ENCODE peak calls at places on chromosome 1, in ten cellular contexts. E is cardiac fibroblast; J is RWPE2; C is kidney epithelial cell; D is uterus; G is HFF-Myc; Y is MG63; I is fibroblast of pulmonary artery; P is lung; F is CD4-positive, CD25-positive, alpha-beta regulatory T cell. B is an unnamed sample.
A peak's percentile ranks its signal among the peaks of the same experiment; 100 is the strongest.

GRCh38 chr1:109395602-109396512 is 1.9 kb downstream of the SORT1 start:
- DNase-seq in E (peak; percentile 49), J (no peak), C (peak; percentile 29), D (no peak), G (no peak), Y (no peak), I (peak; percentile 46), P (no peak), F (no peak), B (no peak)

GRCh38 chr1:80961464-80962190 is 839.1 kb upstream of the ADGRL2 start:
- DNase-seq in E (no peak), J (no peak), C (no peak), D (no peak), G (no peak), Y (no peak), I (no peak), P (no peak), F (no peak), B (no peak)

GRCh38 chr1:62800825-62801306 is 16.9 kb downstream of the ATG4C start:
- DNase-seq in E (peak; percentile 21), J (no peak), C (no peak), D (no peak), G (no peak), Y (no peak), I (peak; percentile 10), P (no peak), F (no peak), B (no peak)

GRCh38 chr1:54245501-54245900 is 45.5 kb downstream of the MRPL37 start:
- DNase-seq in E (peak; percentile 19), J (no peak), C (no peak), D (no peak), G (no peak), Y (peak; percentile 66), I (no peak), P (no peak), F (no peak), B (no peak)

GRCh38 chr1:70805641-70806040 is 242.0 kb downstream of the PTGER3 start:
- DNase-seq in E (no peak), J (no peak), C (no peak), D (no peak), G (no peak), Y (no peak), I (no peak), P (no peak), F (no peak), B (no peak)

GRCh38 chr1:8598060-8598724 is 219.2 kb downstream of the RERE start:
- DNase-seq in E (peak; percentile 82), J (no peak), C (no peak), D (peak; percentile 47), G (no peak), Y (peak; percentile 43), I (peak; percentile 82), P (no peak), F (no peak), B (peak; percentile 67)

GRCh38 chr1:192474080-192474683 is 101.4 kb upstream of the RGS1 start:
- DNase-seq in E (peak; percentile 52), J (no peak), C (no peak), D (no peak), G (no peak), Y (no peak), I (peak; percentile 54), P (no peak), F (no peak), B (peak; percentile 63)

GRCh38 chr1:15276691-15277090 is 29.7 kb downstream of the FHAD1 start:
- DNase-seq in E (no peak), J (no peak), C (no peak), D (no peak), G (no peak), Y (no peak), I (no peak), P (no peak), F (no peak), B (no peak)

GRCh38 chr1:246569248-246570238 is 3.3 kb downstream of the CNST start:
- DNase-seq in E (peak; percentile 25), J (no peak), C (no peak), D (no peak), G (no peak), Y (no peak), I (peak; percentile 39), P (no peak), F (peak; percentile 19), B (no peak)

GRCh38 chr1:225650198-225650597 is 2.7 kb downstream of the ENAH start:
- DNase-seq in E (no peak), J (no peak), C (no peak), D (no peak), G (no peak), Y (no peak), I (no peak), P (no peak), F (no peak), B (no peak)

GRCh38 chr1:225653463-225654276 is 747 bp upstream of the ENAH start:
- DNase-seq in E (peak; percentile 78), J (peak; percentile 50), C (no peak), D (peak; percentile 79), G (no peak), Y (peak; percentile 84), I (peak; percentile 80), P (peak; percentile 53), F (no peak), B (peak; percentile 59)

GRCh38 chr1:225652726-225653462 is at the start of gene ENAH:
- DNase-seq in E (peak; percentile 91), J (peak; percentile 50), C (no peak), D (peak; percentile 86), G (no peak), Y (peak; percentile 91), I (peak; percentile 85), P (peak; percentile 73), F (no peak), B (peak; percentile 84)

GRCh38 chr1:225651872-225652725 is 824 bp downstream of the ENAH start:
- DNase-seq in E (peak; percentile 42), J (no peak), C (no peak), D (no peak), G (no peak), Y (peak; percentile 67), I (peak; percentile 44), P (no peak), F (no peak), B (no peak)

GRCh38 chr1:225651376-225651871 is 1.5 kb downstream of the ENAH start:
- DNase-seq in E (peak; percentile 42), J (no peak), C (no peak), D (no peak), G (no peak), Y (no peak), I (peak; percentile 58), P (no peak), F (no peak), B (no peak)
- H3K4me3 ChIP-seq in E (peak overlapping the region; percentile 96), J (peak overlapping the region; percentile 98), C (peak overlapping the region; percentile 98), D (peak overlapping the region; percentile 79), G (peak overlapping the region; percentile 94), Y (peak overlapping the region; percentile 94), I (peak overlapping the region; percentile 92), P (no peak overlapping the region), F (no peak overlapping the region), B (peak overlapping the region; percentile 89)

DNA sequence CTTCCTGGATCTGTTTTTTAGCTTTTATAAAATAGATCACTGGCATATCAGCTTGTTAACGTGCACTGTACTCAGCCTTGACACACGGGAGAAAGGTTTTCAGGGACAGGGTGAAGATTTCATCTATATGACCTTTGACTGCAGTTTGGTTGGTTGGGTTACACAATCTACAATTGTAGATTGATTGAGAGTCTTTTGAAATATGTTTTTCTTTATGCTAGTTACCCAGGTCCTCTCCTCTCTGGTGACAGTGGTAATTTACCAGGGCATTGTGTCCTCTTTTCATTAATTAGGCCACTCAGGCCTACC is 48.8 kb downstream of the DDR2 start:
- DNase-seq in E (no peak), J (no peak), C (no peak), D (no peak), G (no peak), Y (no peak), I (no peak), P (no peak), F (no peak), B (no peak)
- H3K4me3 ChIP-seq in E (no peak overlapping the region), J (no peak overlapping the region), C (no peak overlapping the region), D (no peak overlapping the region), G (no peak overlapping the region), Y (no peak overlapping the region), I (no peak overlapping the region), P (no peak overlapping the region), F (no peak overlapping the region), B (no peak overlapping the region)

GRCh38 chr1:244815600-244816099 is 19.8 kb upstream of the COX20 start:
- DNase-seq in E (no peak), J (no peak), C (no peak), D (no peak), G (no peak), Y (no peak), I (no peak), P (no peak), F (no peak), B (no peak)
- H3K4me3 ChIP-seq in E (no peak overlapping the region), J (no peak overlapping the region), C (no peak overlapping the region), D (no peak overlapping the region), G (no peak overlapping the region), Y (no peak overlapping the region), I (no peak overlapping the region), P (no peak overlapping the region), F (no peak overlapping the region), B (no peak overlapping the region)

DNA sequence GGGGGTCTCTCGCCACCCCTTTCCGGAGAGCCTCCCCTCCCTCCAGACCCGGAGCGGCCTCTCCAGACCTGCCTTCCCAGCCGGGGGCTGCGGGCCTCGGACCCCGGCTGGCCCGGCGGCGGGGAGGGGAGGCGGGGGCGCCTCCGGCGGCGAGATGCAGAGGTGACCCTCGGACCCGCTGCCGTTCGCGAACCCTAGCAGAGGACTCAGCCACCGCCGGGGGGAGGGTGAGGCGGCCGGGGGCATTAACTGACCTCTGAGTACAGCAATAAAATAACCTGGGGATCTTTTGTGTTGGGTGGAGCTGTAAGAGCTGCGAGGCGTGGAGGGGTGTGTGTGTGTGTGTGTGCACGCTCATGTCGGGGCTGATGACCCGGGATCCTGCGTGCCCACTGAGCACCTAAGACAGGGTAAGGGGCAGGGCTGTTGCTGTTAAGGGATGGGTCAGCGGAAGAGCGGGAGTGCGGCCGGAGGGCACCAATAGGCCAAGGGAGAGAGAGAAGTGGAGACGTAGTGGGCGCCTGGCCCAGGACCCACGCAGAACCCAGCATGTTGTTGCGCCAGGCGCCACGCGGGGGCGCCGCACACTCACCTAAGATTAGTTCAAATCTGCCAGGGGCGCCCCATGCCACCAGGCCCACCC is 6.3 kb downstream of the HAPLN2 start:
- DNase-seq in E (peak; percentile 56), J (no peak), C (no peak), D (peak; percentile 61), G (no peak), Y (peak; percentile 43), I (peak; percentile 54), P (peak; percentile 56), F (peak; percentile 50), B (peak; percentile 72)
- H3K4me3 ChIP-seq in E (no peak overlapping the region), J (no peak overlapping the region), C (no peak overlapping the region), D (peak overlapping the region; percentile 38), G (no peak overlapping the region), Y (no peak overlapping the region), I (no peak overlapping the region), P (no peak overlapping the region), F (no peak overlapping the region), B (no peak overlapping the region)